ENCODE peak calls at places on chromosomes 11 and 22, in five cellular contexts. One of them, this sample, is unnamed.

GRCh38 chr22:30183861-30184278 is 62.7 kb downstream of the LIF start:
- DNase-seq in GM12878: no peak
- DNase-seq in endothelial cell: no peak
- DNase-seq in kidney: no peak
- DNase-seq in GM23338: no peak
- DNase-seq in this sample: no peak

GRCh38 chr22:35489225-35489624 is 51.4 kb upstream of the RASD2 start:
- DNase-seq in GM12878: no peak
- DNase-seq in endothelial cell: no peak
- DNase-seq in kidney: no peak
- DNase-seq in GM23338: no peak
- DNase-seq in this sample: peak

GRCh38 chr11:72812604-72812967 is 1.6 kb upstream of the ATG16L2 start:
- DNase-seq in GM23338: no peak
- DNase-seq in kidney: no peak
- DNase-seq in endothelial cell: no peak
- DNase-seq in GM12878: no peak
- DNase-seq in this sample: no peak

GRCh38 chr11:6298605-6299004 is 21.7 kb downstream of the CAVIN3 start:
- DNase-seq in GM12878: no peak
- DNase-seq in kidney: no peak
- DNase-seq in endothelial cell: peak
- DNase-seq in GM23338: peak
- DNase-seq in this sample: peak

GRCh38 chr11:59145534-59145933 is 2.9 kb downstream of the FAM111A start:
- DNase-seq in kidney: no peak
- DNase-seq in GM12878: no peak
- DNase-seq in endothelial cell: no peak
- DNase-seq in GM23338: no peak
- DNase-seq in this sample: no peak

GRCh38 chr11:72224587-72225410 is at the start of gene INPPL1:
- DNase-seq in GM12878: no peak
- DNase-seq in kidney: peak
- DNase-seq in endothelial cell: peak
- DNase-seq in GM23338: peak
- DNase-seq in this sample: peak

GRCh38 chr22:35842954-35843353 is 125.3 kb downstream of the APOL5 start:
- DNase-seq in GM12878: no peak
- DNase-seq in endothelial cell: peak
- DNase-seq in GM23338: peak
- DNase-seq in kidney: no peak
- DNase-seq in this sample: peak

GRCh38 chr22:17554814-17555213 is 8.5 kb upstream of the SLC25A18 start:
- DNase-seq in GM12878: no peak
- DNase-seq in GM23338: no peak
- DNase-seq in kidney: no peak
- DNase-seq in endothelial cell: no peak
- DNase-seq in this sample: no peak

GRCh38 chr11:94405062-94405461 is 3.8 kb upstream of the GPR83 start:
- DNase-seq in GM12878: no peak
- DNase-seq in kidney: no peak
- DNase-seq in GM23338: no peak
- DNase-seq in endothelial cell: no peak
- DNase-seq in this sample: no peak

GRCh38 chr11:70087446-70088167 is 9.5 kb downstream of the ANO1 start:
- DNase-seq in endothelial cell: no peak
- DNase-seq in GM23338: peak
- DNase-seq in GM12878: no peak
- DNase-seq in kidney: no peak
- DNase-seq in this sample: no peak

GRCh38 chr22:20324139-20324516 is 4.3 kb upstream of the DGCR6L start:
- DNase-seq in GM23338: no peak
- DNase-seq in GM12878: no peak
- DNase-seq in endothelial cell: no peak
- DNase-seq in kidney: no peak
- DNase-seq in this sample: no peak

GRCh38 chr11:92837595-92837994 is 131.9 kb upstream of the MTNR1B start:
- DNase-seq in kidney: no peak
- DNase-seq in GM23338: no peak
- DNase-seq in endothelial cell: no peak
- DNase-seq in GM12878: no peak
- DNase-seq in this sample: no peak

GRCh38 chr11:108818971-108819370 is 154.1 kb downstream of the DDX10 start:
- DNase-seq in GM23338: no peak
- DNase-seq in GM12878: no peak
- DNase-seq in endothelial cell: no peak
- DNase-seq in kidney: no peak
- DNase-seq in this sample: no peak

GRCh38 chr11:70738661-70739060 is 340.3 kb downstream of the CTTN start:
- DNase-seq in kidney: peak
- DNase-seq in endothelial cell: no peak
- DNase-seq in GM23338: no peak
- DNase-seq in GM12878: no peak
- DNase-seq in this sample: no peak

GRCh38 chr22:33006220-33006954 is 51.8 kb downstream of the SYN3 start:
- DNase-seq in kidney: no peak
- DNase-seq in GM23338: no peak
- DNase-seq in endothelial cell: no peak
- DNase-seq in GM12878: no peak
- DNase-seq in this sample: no peak

GRCh38 chr11:134499990-134500389 is 87.9 kb upstream of the B3GAT1 start:
- DNase-seq in GM12878: no peak
- DNase-seq in GM23338: no peak
- DNase-seq in kidney: peak
- DNase-seq in endothelial cell: no peak
- DNase-seq in this sample: no peak

GRCh38 chr22:17797721-17798559 is 23.7 kb upstream of the BID start:
- DNase-seq in GM23338: no peak
- DNase-seq in endothelial cell: no peak
- DNase-seq in GM12878: peak
- DNase-seq in kidney: no peak
- DNase-seq in this sample: no peak

GRCh38 chr22:27774200-27774599 is 27.4 kb downstream of the MN1 start:
- DNase-seq in GM23338: no peak
- DNase-seq in GM12878: no peak
- DNase-seq in kidney: no peak
- DNase-seq in endothelial cell: no peak
- DNase-seq in this sample: no peak

GRCh38 chr11:90774727-90775572 is 552.1 kb upstream of the CHORDC1 start:
- DNase-seq in endothelial cell: no peak
- DNase-seq in GM23338: peak
- DNase-seq in GM12878: no peak
- DNase-seq in kidney: no peak
- DNase-seq in this sample: peak

GRCh38 chr11:32374261-32374711 is 61.1 kb downstream of the WT1 start:
- DNase-seq in GM23338: peak
- DNase-seq in GM12878: peak
- DNase-seq in endothelial cell: peak
- DNase-seq in kidney: no peak
- DNase-seq in this sample: peak

GRCh38 chr22:37661160-37661924 is 2.8 kb downstream of the PDXP start:
- DNase-seq in endothelial cell: no peak
- DNase-seq in GM12878: no peak
- DNase-seq in kidney: no peak
- DNase-seq in GM23338: peak
- DNase-seq in this sample: peak

GRCh38 chr22:47197735-47198500 is 435.5 kb downstream of the TBC1D22A start:
- DNase-seq in kidney: peak
- DNase-seq in GM12878: no peak
- DNase-seq in GM23338: no peak
- DNase-seq in endothelial cell: no peak
- DNase-seq in this sample: no peak

GRCh38 chr11:102139081-102139498 is 28.8 kb downstream of the YAP1 start:
- DNase-seq in kidney: no peak
- DNase-seq in GM23338: peak
- DNase-seq in GM12878: no peak
- DNase-seq in endothelial cell: no peak
- DNase-seq in this sample: no peak

GRCh38 chr11:26194871-26195270 is 137.1 kb upstream of the ANO3 start:
- DNase-seq in endothelial cell: no peak
- DNase-seq in GM23338: no peak
- DNase-seq in GM12878: no peak
- DNase-seq in kidney: no peak
- DNase-seq in this sample: no peak

GRCh38 chr11:109784536-109784935 is 308.7 kb upstream of the ZC3H12C start:
- DNase-seq in GM12878: no peak
- DNase-seq in kidney: no peak
- DNase-seq in GM23338: no peak
- DNase-seq in endothelial cell: no peak
- DNase-seq in this sample: no peak

GRCh38 chr11:79353706-79354105 is 87.1 kb downstream of the TENM4 start:
- DNase-seq in kidney: no peak
- DNase-seq in GM23338: no peak
- DNase-seq in endothelial cell: no peak
- DNase-seq in GM12878: no peak
- DNase-seq in this sample: no peak

GRCh38 chr22:20066617-20067383 is 13.2 kb upstream of the DGCR8 start:
- DNase-seq in GM12878: no peak
- DNase-seq in endothelial cell: no peak
- DNase-seq in kidney: no peak
- DNase-seq in GM23338: no peak
- DNase-seq in this sample: no peak

GRCh38 chr11:120556841-120557240 is 45.3 kb downstream of the GRIK4 start:
- DNase-seq in endothelial cell: no peak
- DNase-seq in GM23338: no peak
- DNase-seq in kidney: peak
- DNase-seq in GM12878: no peak
- DNase-seq in this sample: peak

GRCh38 chr11:127114035-127114434 is 113.5 kb upstream of the KIRREL3 start:
- DNase-seq in kidney: no peak
- DNase-seq in GM23338: no peak
- DNase-seq in endothelial cell: no peak
- DNase-seq in GM12878: no peak
- DNase-seq in this sample: no peak

GRCh38 chr11:9663699-9664275 is at the start of gene SWAP70:
- DNase-seq in GM23338: peak
- DNase-seq in endothelial cell: peak
- DNase-seq in GM12878: no peak
- DNase-seq in kidney: peak
- DNase-seq in this sample: peak
- TF ChIP-seq CTCF in GM23338: peak
- TF ChIP-seq CTCF in endothelial cell: peak
- TF ChIP-seq CTCF in GM12878: no peak
- TF ChIP-seq CTCF in kidney: peak
- TF ChIP-seq CTCF in this sample: no peak

DNA sequence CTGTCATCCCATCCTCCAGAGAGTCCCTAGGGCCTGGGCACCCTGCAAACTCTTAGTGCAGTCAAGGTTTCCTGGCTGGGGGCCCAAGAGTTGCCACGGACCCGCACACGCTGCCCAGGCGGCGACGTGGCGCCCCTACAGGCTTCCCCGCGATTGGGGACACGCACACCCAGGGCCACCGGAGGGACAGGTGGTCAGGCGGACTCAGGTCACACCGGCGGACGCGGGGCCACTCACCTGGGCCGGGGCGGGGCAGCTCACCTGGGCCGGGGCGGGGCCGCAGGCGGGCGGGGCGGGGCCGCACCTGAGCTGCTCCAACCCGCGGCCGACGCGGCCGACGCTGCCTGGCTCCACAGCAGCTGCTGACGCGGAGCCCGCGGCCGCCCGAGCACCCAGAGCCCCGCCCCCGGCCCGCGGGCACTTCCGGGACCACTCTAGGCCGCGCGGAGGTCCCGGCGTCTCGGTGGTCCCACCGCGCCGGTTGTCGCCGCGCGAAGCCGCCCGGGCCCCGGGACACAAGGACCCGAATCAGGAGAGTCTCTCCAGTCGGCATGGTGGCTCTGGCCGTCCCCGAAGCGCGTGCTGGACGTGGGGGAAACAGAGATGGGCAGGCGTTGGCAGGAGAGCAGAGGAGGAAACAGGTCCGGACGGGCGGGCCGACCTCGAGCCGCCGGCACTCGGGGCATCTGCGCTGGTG is at the start of gene ZNF70:
- DNase-seq in GM23338: peak
- DNase-seq in GM12878: no peak
- DNase-seq in kidney: peak
- DNase-seq in endothelial cell: peak
- DNase-seq in this sample: peak
- TF ChIP-seq CTCF in GM23338: no peak
- TF ChIP-seq CTCF in GM12878: peak
- TF ChIP-seq CTCF in kidney: no peak
- TF ChIP-seq CTCF in endothelial cell: no peak
- TF ChIP-seq CTCF in this sample: no peak

DNA sequence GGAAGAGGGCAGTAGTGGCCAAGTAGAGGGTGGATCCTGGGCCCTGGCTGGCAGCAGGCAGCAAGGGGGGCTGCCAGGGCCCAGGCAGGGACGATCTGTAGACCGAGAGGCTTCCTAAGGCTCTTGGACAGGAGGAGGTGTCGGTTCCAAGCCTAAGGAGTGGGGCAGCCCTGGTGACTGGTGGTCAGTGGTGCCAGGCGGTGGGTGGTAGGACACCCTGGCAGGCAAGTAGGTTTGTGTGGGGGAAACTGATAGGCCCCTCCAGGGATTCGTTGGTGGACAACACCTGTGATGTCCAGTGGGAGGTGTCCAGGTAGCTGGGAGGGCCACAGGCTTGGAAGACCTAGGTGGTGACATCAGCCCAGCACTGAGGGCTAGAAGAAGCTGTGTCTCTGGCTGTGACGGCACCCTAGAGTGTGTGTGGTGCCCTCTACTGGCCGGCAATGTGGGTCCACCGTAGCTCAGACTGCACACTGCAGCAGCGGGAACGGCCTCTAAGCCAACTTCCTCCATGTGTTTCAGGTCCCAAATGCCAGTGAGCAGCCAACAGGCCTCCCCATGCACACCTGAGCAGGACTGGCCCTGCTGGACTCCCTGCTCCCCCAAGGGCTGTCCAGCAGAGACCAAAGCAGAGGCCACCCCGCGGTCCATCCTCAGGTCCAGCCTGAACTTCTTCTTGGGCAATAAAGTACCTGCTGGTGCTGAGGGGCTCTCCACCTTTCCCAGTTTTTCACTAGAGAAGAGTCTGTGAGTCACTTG is 9.4 kb upstream of the SAMM50 start:
- DNase-seq in kidney: no peak
- DNase-seq in endothelial cell: peak
- DNase-seq in GM12878: no peak
- DNase-seq in GM23338: peak
- DNase-seq in this sample: peak
- TF ChIP-seq CTCF in kidney: peak
- TF ChIP-seq CTCF in endothelial cell: peak
- TF ChIP-seq CTCF in GM12878: peak
- TF ChIP-seq CTCF in GM23338: peak
- TF ChIP-seq CTCF in this sample: peak

DNA sequence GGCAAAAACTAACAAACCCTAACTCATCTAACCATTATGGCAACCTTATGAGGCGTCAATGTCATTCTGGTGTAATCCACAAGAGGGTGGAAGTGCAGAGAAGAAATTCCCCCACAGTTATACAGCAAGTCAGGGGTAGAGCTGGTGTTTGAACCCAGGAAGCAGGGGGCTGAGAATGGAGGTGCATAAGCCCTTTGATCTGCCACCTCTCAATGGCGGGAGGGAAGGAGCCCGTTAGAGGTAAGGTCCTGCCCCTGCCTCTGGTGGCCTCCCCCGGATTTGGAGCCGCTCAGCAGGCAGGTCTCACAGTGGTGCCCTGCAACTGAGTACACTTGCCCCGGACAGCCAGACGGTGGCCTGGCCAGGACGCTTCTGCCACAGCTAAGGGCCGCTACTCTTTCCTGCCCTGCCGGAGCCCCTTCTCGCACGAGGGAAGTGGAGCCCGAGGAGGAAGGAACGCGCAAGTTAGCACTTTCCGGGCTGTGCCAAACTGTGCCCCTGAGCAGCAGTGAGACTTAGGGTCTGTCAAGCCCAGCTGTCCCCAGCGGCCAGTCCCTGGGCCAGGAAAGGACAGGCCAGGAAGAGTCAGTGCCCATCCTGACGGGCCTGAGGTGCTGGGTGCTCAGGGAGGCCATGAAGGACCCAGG is 1.1 kb downstream of the FXYD2 start:
- DNase-seq in kidney: peak
- DNase-seq in GM23338: no peak
- DNase-seq in endothelial cell: no peak
- DNase-seq in GM12878: no peak
- DNase-seq in this sample: peak
- TF ChIP-seq CTCF in kidney: no peak
- TF ChIP-seq CTCF in GM23338: no peak
- TF ChIP-seq CTCF in endothelial cell: no peak
- TF ChIP-seq CTCF in GM12878: peak
- TF ChIP-seq CTCF in this sample: peak